ENCODE peak calls at places on chromosomes 13 and 19, in ten cellular contexts. One of them, this sample, is unnamed.

GRCh38 chr19:19528721-19529490 is at the start of gene YJEFN3:
- DNase-seq in CD8-positive, alpha-beta T cell: no peak
- DNase-seq in HEK293T: no peak
- DNase-seq in NCI-H2081 treated with DMSO at 0.1 percent for 48 hours: no peak
- DNase-seq in substantia nigra: peak
- DNase-seq in ascending aorta: no peak
- DNase-seq in uterus: no peak
- DNase-seq in activated effector memory CD4-positive, alpha-beta T cell treated with anti-CD3 and anti-CD28 coated beads, Interleukin-2, amount 50 U/mL, for 16 hours: no peak
- DNase-seq in GM23248: peak
- DNase-seq in iris pigment epithelial cell: peak
- DNase-seq in this sample: peak

GRCh38 chr13:23567792-23568480 is 2.3 kb upstream of the TNFRSF19 start:
- DNase-seq in ascending aorta: no peak
- DNase-seq in NCI-H2081 treated with DMSO at 0.1 percent for 48 hours: no peak
- DNase-seq in uterus: no peak
- DNase-seq in CD8-positive, alpha-beta T cell: no peak
- DNase-seq in GM23248: no peak
- DNase-seq in HEK293T: no peak
- DNase-seq in substantia nigra: no peak
- DNase-seq in activated effector memory CD4-positive, alpha-beta T cell treated with anti-CD3 and anti-CD28 coated beads, Interleukin-2, amount 50 U/mL, for 16 hours: no peak
- DNase-seq in iris pigment epithelial cell: no peak
- DNase-seq in this sample: no peak

GRCh38 chr19:34096020-34096915 is 76.0 kb upstream of the LSM14A start:
- DNase-seq in activated effector memory CD4-positive, alpha-beta T cell treated with anti-CD3 and anti-CD28 coated beads, Interleukin-2, amount 50 U/mL, for 16 hours: no peak
- DNase-seq in uterus: no peak
- DNase-seq in ascending aorta: no peak
- DNase-seq in substantia nigra: peak
- DNase-seq in GM23248: peak
- DNase-seq in iris pigment epithelial cell: peak
- DNase-seq in NCI-H2081 treated with DMSO at 0.1 percent for 48 hours: no peak
- DNase-seq in HEK293T: peak
- DNase-seq in CD8-positive, alpha-beta T cell: no peak
- DNase-seq in this sample: no peak

GRCh38 chr19:18833849-18834643 is 2.3 kb downstream of the UPF1 start:
- DNase-seq in NCI-H2081 treated with DMSO at 0.1 percent for 48 hours: no peak
- DNase-seq in uterus: no peak
- DNase-seq in activated effector memory CD4-positive, alpha-beta T cell treated with anti-CD3 and anti-CD28 coated beads, Interleukin-2, amount 50 U/mL, for 16 hours: peak
- DNase-seq in GM23248: peak
- DNase-seq in CD8-positive, alpha-beta T cell: no peak
- DNase-seq in substantia nigra: no peak
- DNase-seq in iris pigment epithelial cell: no peak
- DNase-seq in HEK293T: no peak
- DNase-seq in ascending aorta: no peak
- DNase-seq in this sample: no peak

GRCh38 chr13:114146629-114147028 is 14.2 kb upstream of the RASA3 start:
- DNase-seq in substantia nigra: no peak
- DNase-seq in ascending aorta: no peak
- DNase-seq in iris pigment epithelial cell: no peak
- DNase-seq in GM23248: no peak
- DNase-seq in HEK293T: peak
- DNase-seq in NCI-H2081 treated with DMSO at 0.1 percent for 48 hours: no peak
- DNase-seq in uterus: no peak
- DNase-seq in CD8-positive, alpha-beta T cell: no peak
- DNase-seq in activated effector memory CD4-positive, alpha-beta T cell treated with anti-CD3 and anti-CD28 coated beads, Interleukin-2, amount 50 U/mL, for 16 hours: peak
- DNase-seq in this sample: no peak

GRCh38 chr19:49149652-49150105 is 5.5 kb downstream of the HRC start:
- DNase-seq in iris pigment epithelial cell: peak
- DNase-seq in ascending aorta: no peak
- DNase-seq in CD8-positive, alpha-beta T cell: no peak
- DNase-seq in GM23248: peak
- DNase-seq in substantia nigra: peak
- DNase-seq in uterus: peak
- DNase-seq in NCI-H2081 treated with DMSO at 0.1 percent for 48 hours: no peak
- DNase-seq in activated effector memory CD4-positive, alpha-beta T cell treated with anti-CD3 and anti-CD28 coated beads, Interleukin-2, amount 50 U/mL, for 16 hours: no peak
- DNase-seq in HEK293T: peak
- DNase-seq in this sample: peak

GRCh38 chr13:113926951-113927660 is 46.8 kb downstream of the C13orf46 start:
- DNase-seq in ascending aorta: no peak
- DNase-seq in activated effector memory CD4-positive, alpha-beta T cell treated with anti-CD3 and anti-CD28 coated beads, Interleukin-2, amount 50 U/mL, for 16 hours: peak
- DNase-seq in substantia nigra: no peak
- DNase-seq in uterus: no peak
- DNase-seq in CD8-positive, alpha-beta T cell: no peak
- DNase-seq in iris pigment epithelial cell: no peak
- DNase-seq in HEK293T: no peak
- DNase-seq in GM23248: no peak
- DNase-seq in NCI-H2081 treated with DMSO at 0.1 percent for 48 hours: no peak
- DNase-seq in this sample: no peak

GRCh38 chr19:13974073-13974472 is 21.8 kb downstream of the DCAF15 start:
- DNase-seq in ascending aorta: no peak
- DNase-seq in uterus: no peak
- DNase-seq in activated effector memory CD4-positive, alpha-beta T cell treated with anti-CD3 and anti-CD28 coated beads, Interleukin-2, amount 50 U/mL, for 16 hours: peak
- DNase-seq in NCI-H2081 treated with DMSO at 0.1 percent for 48 hours: no peak
- DNase-seq in GM23248: no peak
- DNase-seq in iris pigment epithelial cell: peak
- DNase-seq in substantia nigra: no peak
- DNase-seq in CD8-positive, alpha-beta T cell: peak
- DNase-seq in HEK293T: peak
- DNase-seq in this sample: no peak